ENCODE peak calls at places on chromosomes 13 and 19, in ten cellular contexts. R, J, C, O, W, N, Q, U, G and V are unnamed samples.

GRCh38 chr13:107585466-107585865 is 629.9 kb downstream of the LIG4 start:
- DNase-seq in R (no peak), O (no peak), N (no peak), U (no peak), W (no peak), C (no peak), G (no peak), J (peak; percentile 24), Q (no peak), V (no peak)

GRCh38 chr19:41774515-41774980 is 19.2 kb downstream of the CEACAM6 start:
- DNase-seq in W (no peak), Q (no peak), R (peak; percentile 47), O (no peak), C (peak; percentile 51), N (no peak), G (peak; percentile 77), U (no peak), J (no peak), V (no peak)

GRCh38 chr13:65677906-65678305 is 1552.2 kb downstream of the PCDH9 start:
- DNase-seq in Q (no peak), J (peak; percentile 0), U (no peak), R (peak; percentile 9), G (no peak), C (no peak), O (no peak), N (no peak), W (no peak), V (no peak)

GRCh38 chr13:113355621-113356020 is 8.3 kb downstream of the GRTP1 start:
- DNase-seq in U (no peak), O (no peak), N (no peak), W (no peak), R (no peak), J (no peak), Q (no peak), C (no peak), G (no peak), V (no peak)

GRCh38 chr13:23867027-23867491 is 22.1 kb downstream of the MIPEP start:
- DNase-seq in W (peak; percentile 68), J (peak; percentile 38), Q (no peak), G (no peak), N (no peak), U (no peak), O (no peak), R (no peak), C (no peak), V (no peak)

GRCh38 chr19:8665468-8666213 is 33.0 kb downstream of the ACTL9 start:
- DNase-seq in W (no peak), U (no peak), G (no peak), J (no peak), O (no peak), Q (no peak), C (no peak), R (no peak), N (no peak), V (no peak)

GRCh38 chr19:45340232-45340898 is at the start of gene KLC3:
- DNase-seq in R (no peak), N (no peak), G (peak; percentile 18), C (peak; percentile 21), J (no peak), U (peak; percentile 75), Q (no peak), W (peak; percentile 90), O (no peak), V (no peak)

GRCh38 chr13:93767917-93768422 is 541.4 kb downstream of the GPC6 start:
- DNase-seq in R (peak; percentile 97), W (no peak), N (no peak), C (no peak), O (no peak), U (no peak), Q (no peak), G (no peak), J (no peak), V (no peak)

GRCh38 chr19:42074513-42075363 is 1.2 kb upstream of the ZNF574 start:
- DNase-seq in J (no peak), C (no peak), N (no peak), Q (no peak), U (peak; percentile 48), W (no peak), R (no peak), G (no peak), O (no peak), V (peak; percentile 73)

GRCh38 chr13:65653548-65654078 is 1576.5 kb downstream of the PCDH9 start:
- DNase-seq in G (no peak), R (no peak), J (no peak), C (no peak), W (no peak), O (no peak), U (no peak), N (no peak), Q (no peak), V (no peak)

GRCh38 chr19:6060600-6061391 is 49.5 kb downstream of the RFX2 start:
- DNase-seq in G (peak; percentile 52), Q (no peak), N (no peak), U (no peak), R (peak; percentile 11), C (peak; percentile 36), O (no peak), J (peak; percentile 33), W (peak; percentile 64), V (no peak)

GRCh38 chr13:75196112-75196855 is 285.7 kb downstream of the TBC1D4 start:
- DNase-seq in U (no peak), O (no peak), C (no peak), G (no peak), N (no peak), J (peak; percentile 74), R (no peak), Q (peak; percentile 24), W (no peak), V (no peak)

GRCh38 chr19:5588441-5588840 is 20.7 kb upstream of the TINCR start:
- DNase-seq in O (no peak), Q (no peak), C (no peak), G (no peak), W (no peak), N (no peak), U (no peak), J (no peak), R (no peak), V (no peak)

GRCh38 chr19:39941151-39941550 is 6.7 kb upstream of the FCGBP start:
- DNase-seq in O (no peak), G (no peak), N (no peak), J (no peak), Q (no peak), W (no peak), C (no peak), U (peak; percentile 47), R (no peak), V (no peak)

GRCh38 chr19:50147462-50148423 is 15.3 kb downstream of the IZUMO2 start:
- DNase-seq in J (peak; percentile 71), W (peak; percentile 93), U (peak; percentile 59), R (peak; percentile 77), N (peak; percentile 12), Q (peak; percentile 82), C (peak; percentile 76), O (peak; percentile 95), G (peak; percentile 67), V (peak; percentile 97)

GRCh38 chr19:17281391-17282304 is at the start of gene ANKLE1:
- DNase-seq in Q (no peak), C (peak; percentile 65), W (peak; percentile 86), J (no peak), R (no peak), N (peak; percentile 37), G (no peak), U (peak; percentile 67), O (peak; percentile 81), V (no peak)

GRCh38 chr13:41244555-41244954 is 18.8 kb downstream of the MTRF1 start:
- DNase-seq in O (no peak), R (no peak), U (no peak), W (no peak), N (no peak), C (no peak), J (peak; percentile 26), G (no peak), Q (no peak), V (no peak)

GRCh38 chr19:46840157-46840942 is 10.3 kb downstream of the AP2S1 start:
- DNase-seq in G (peak; percentile 50), C (peak; percentile 49), Q (no peak), J (peak; percentile 80), U (peak; percentile 60), R (peak; percentile 47), N (no peak), O (peak; percentile 76), W (peak; percentile 87), V (peak; percentile 74)

GRCh38 chr13:33543631-33544030 is 258.1 kb upstream of the STARD13 start:
- DNase-seq in J (no peak), C (no peak), O (no peak), Q (no peak), R (no peak), N (no peak), U (no peak), W (no peak), G (peak; percentile 3), V (peak; percentile 35)